ENCODE peak calls at places on chromosomes 4 and X, in nine cellular contexts. G is choroid plexus epithelial cell, J is NCI-H446 treated with DMSO at 0.1 percent for 48 hours, C is nucleus accumbens, V is Caki2, W is HFFc6, P is SW480, N is RPMI7951, I is nephron progenitor cell. Q is an unnamed sample.

GRCh38 chrX:119529355-119530276 is 35.6 kb downstream of the STEEP1 start:
- DNase-seq in G (peak; percentile 16), W (no peak), P (no peak), V (no peak), C (no peak), I (no peak), J (no peak), N (no peak), Q (no peak)

GRCh38 chr4:90495936-90496335 is 368.7 kb downstream of the CCSER1 start:
- DNase-seq in V (peak; percentile 60), W (no peak), J (no peak), N (no peak), I (no peak), P (no peak), C (no peak), G (no peak), Q (no peak)

GRCh38 chr4:102473476-102473875 is 27.7 kb upstream of the NFKB1 start:
- DNase-seq in G (no peak), C (no peak), N (no peak), W (no peak), I (no peak), J (no peak), V (no peak), P (no peak), Q (no peak)

GRCh38 chr4:150746156-150746555 is 164.2 kb downstream of the MAB21L2 start:
- DNase-seq in W (peak; percentile 15), J (no peak), G (peak; percentile 73), C (no peak), N (peak; percentile 24), I (no peak), V (peak; percentile 92), P (no peak), Q (no peak)

GRCh38 chrX:126770179-126770578 is 49.4 kb upstream of the PRR32 start:
- DNase-seq in C (no peak), N (no peak), W (no peak), V (peak; percentile 8), G (no peak), J (no peak), I (no peak), P (peak; percentile 21), Q (peak; percentile 53)

GRCh38 chrX:27751976-27752375 is 55.8 kb upstream of the MAGEB10 start:
- DNase-seq in G (peak; percentile 9), C (no peak), V (no peak), P (no peak), N (no peak), J (no peak), I (no peak), W (no peak), Q (no peak)

GRCh38 chr4:107619731-107620130 is 100.3 kb downstream of the PAPSS1 start:
- DNase-seq in J (no peak), W (peak; percentile 11), V (no peak), G (no peak), C (no peak), P (no peak), I (no peak), N (peak; percentile 22), Q (no peak)

GRCh38 chr4:116132946-116133345 is 952.4 kb downstream of the TRAM1L1 start:
- DNase-seq in P (no peak), N (no peak), G (no peak), C (no peak), J (no peak), I (no peak), V (no peak), W (no peak), Q (no peak)

GRCh38 chrX:103831803-103832544 is at the start of gene RAB9B:
- DNase-seq in I (peak; percentile 73), G (peak; percentile 52), V (peak; percentile 51), P (peak; percentile 67), C (peak; percentile 12), N (peak; percentile 3), W (no peak), J (no peak), Q (peak; percentile 22)

GRCh38 chrX:98338544-98338943 is 1454.8 kb downstream of the RPA4 start:
- DNase-seq in W (peak; percentile 21), P (no peak), C (no peak), I (no peak), J (no peak), G (no peak), V (no peak), N (peak; percentile 3), Q (no peak)

GRCh38 chr4:128711361-128711760 is 98.1 kb upstream of the JADE1 start:
- DNase-seq in G (no peak), C (no peak), P (no peak), I (no peak), J (no peak), N (no peak), V (no peak), W (no peak), Q (peak; percentile 43)

GRCh38 chr4:78222575-78223186 is 165.6 kb downstream of the FRAS1 start:
- DNase-seq in V (no peak), G (no peak), J (peak; percentile 89), C (no peak), I (no peak), N (no peak), W (no peak), P (peak; percentile 88), Q (no peak)

GRCh38 chr4:151667025-151667424 is 93.8 kb downstream of the GATB start:
- DNase-seq in I (no peak), V (no peak), G (no peak), J (no peak), C (no peak), W (peak; percentile 10), N (no peak), P (no peak), Q (no peak)

GRCh38 chr4:82491251-82491960 is 61.0 kb downstream of the ENOPH1 start:
- DNase-seq in W (no peak), V (no peak), C (no peak), J (peak; percentile 94), N (no peak), I (no peak), G (peak; percentile 9), P (no peak), Q (no peak)

GRCh38 chr4:10115271-10115656 is 1.3 kb downstream of the WDR1 start:
- DNase-seq in N (peak; percentile 64), P (no peak), V (no peak), J (no peak), I (no peak), G (peak; percentile 64), W (peak; percentile 63), C (no peak), Q (no peak)

GRCh38 chrX:119690921-119691716 is 1.8 kb downstream of the SEPTIN6 start:
- DNase-seq in G (no peak), J (no peak), P (no peak), N (no peak), C (no peak), W (peak; percentile 39), V (no peak), I (peak; percentile 20), Q (peak; percentile 37)

GRCh38 chr4:151035321-151035720 is 20.2 kb upstream of the LRBA start:
- DNase-seq in N (no peak), P (peak; percentile 31), W (no peak), V (no peak), G (no peak), C (no peak), J (no peak), I (no peak), Q (no peak)

GRCh38 chrX:41518841-41519220 is 71.7 kb downstream of the NYX start:
- DNase-seq in V (peak; percentile 10), W (no peak), N (peak; percentile 40), C (no peak), J (no peak), G (peak; percentile 48), P (no peak), I (no peak), Q (no peak)

GRCh38 chrX:41875142-41875541 is 48.2 kb downstream of the CASK start:
- DNase-seq in J (no peak), I (no peak), V (no peak), W (no peak), C (no peak), G (peak; percentile 30), P (no peak), N (no peak), Q (no peak)

GRCh38 chr4:145179201-145179860 is 1.1 kb downstream of the OTUD4 start:
- DNase-seq in J (no peak), W (peak; percentile 28), C (peak; percentile 6), V (peak; percentile 53), P (peak; percentile 53), G (peak; percentile 50), I (peak; percentile 53), N (peak; percentile 54), Q (peak; percentile 52)

Q was measured in SK-MEL-5.